ENCODE peak calls at places on chromosomes 2 and 18, in seven cellular contexts. X is astrocyte, G is AG10803, N is GM23338, C is pancreas, B is natural killer cell, A is fibroblast of the aortic adventitia. K is an unnamed sample.

GRCh38 chr2:218396688-218397501 is 2.8 kb upstream of the CTDSP1 start:
- DNase-seq in B (peak; percentile 71), G (peak; percentile 79), N (peak; percentile 47), X (peak; percentile 53), C (peak; percentile 86), A (peak; percentile 44), K (no peak)

GRCh38 chr2:12069139-12069538 is 322.7 kb downstream of the LPIN1 start:
- DNase-seq in A (no peak), N (no peak), C (no peak), B (no peak), G (no peak), X (no peak), K (no peak)

GRCh38 chr2:42929985-42930581 is 137.7 kb upstream of the HAAO start:
- DNase-seq in B (no peak), C (no peak), X (peak; percentile 82), G (peak; percentile 90), N (peak; percentile 19), A (peak; percentile 94), K (no peak)

GRCh38 chr2:8027387-8027786 is 654.5 kb upstream of the ID2 start:
- DNase-seq in B (no peak), G (no peak), A (no peak), C (no peak), N (no peak), X (no peak), K (no peak)

GRCh38 chr2:233443511-233444183 is 89.4 kb downstream of the DGKD start:
- DNase-seq in X (peak; percentile 52), B (peak; percentile 73), G (peak; percentile 77), A (peak; percentile 89), C (peak; percentile 66), N (peak; percentile 88), K (peak; percentile 76)

GRCh38 chr2:236971919-236972381 is 113.7 kb upstream of the COPS8 start:
- DNase-seq in N (no peak), G (no peak), X (no peak), A (no peak), C (no peak), B (no peak), K (no peak)

GRCh38 chr2:181790716-181791649 is 100.5 kb upstream of the ITPRID2 start:
- DNase-seq in B (no peak), A (peak; percentile 95), C (no peak), G (peak; percentile 86), X (peak; percentile 99), N (no peak), K (no peak)

GRCh38 chr2:189152476-189152875 is 27.1 kb downstream of the COL5A2 start:
- DNase-seq in A (peak; percentile 73), N (no peak), B (no peak), G (peak; percentile 33), X (no peak), C (no peak), K (no peak)

GRCh38 chr2:164972216-164972615 is 16.9 kb upstream of the SLC38A11 start:
- DNase-seq in G (no peak), A (no peak), C (no peak), N (no peak), B (no peak), X (no peak), K (no peak)

GRCh38 chr2:239084007-239084406 is 236.1 kb downstream of the TWIST2 start:
- DNase-seq in N (no peak), C (no peak), X (no peak), B (no peak), A (no peak), G (no peak), K (no peak)

GRCh38 chr18:78576967-78577366 is 402.7 kb upstream of the SALL3 start:
- DNase-seq in X (no peak), C (no peak), B (no peak), G (no peak), A (no peak), N (no peak), K (no peak)

GRCh38 chr2:120934221-120934639 is 198.6 kb downstream of the GLI2 start:
- DNase-seq in A (peak; percentile 48), N (no peak), B (no peak), G (no peak), X (no peak), C (no peak), K (no peak)

GRCh38 chr2:191927991-191928390 is 81.1 kb upstream of the CAVIN2 start:
- DNase-seq in X (peak; percentile 84), A (no peak), N (no peak), G (peak; percentile 79), C (no peak), B (no peak), K (no peak)

GRCh38 chr2:192196451-192197194 is 1.9 kb upstream of the TMEFF2 start:
- DNase-seq in X (no peak), B (no peak), G (no peak), A (no peak), N (peak; percentile 4), C (no peak), K (no peak)

GRCh38 chr2:231680284-231680991 is 27.9 kb upstream of the PTMA start:
- DNase-seq in G (no peak), A (no peak), N (peak; percentile 91), X (no peak), B (no peak), C (peak; percentile 54), K (peak; percentile 79)

GRCh38 chr18:12860530-12860929 is 23.5 kb downstream of the PTPN2 start:
- DNase-seq in G (no peak), X (no peak), A (no peak), C (no peak), N (no peak), B (no peak), K (no peak)

GRCh38 chr18:12637393-12637792 is 20.5 kb downstream of the SPIRE1 start:
- DNase-seq in C (no peak), G (peak; percentile 36), A (no peak), N (no peak), X (no peak), B (no peak), K (no peak)

GRCh38 chr2:150296795-150297546 is 190.5 kb downstream of the RND3 start:
- DNase-seq in C (no peak), A (peak; percentile 56), G (peak; percentile 60), X (peak; percentile 31), B (no peak), N (no peak), K (no peak)

GRCh38 chr2:9247786-9248185 is 41.2 kb downstream of the ASAP2 start:
- DNase-seq in C (peak; percentile 68), X (no peak), N (no peak), G (no peak), A (peak; percentile 39), B (no peak), K (no peak)

GRCh38 chr2:217849576-217849975 is 153.2 kb downstream of the TNS1 start:
- DNase-seq in C (no peak), A (no peak), N (no peak), G (no peak), B (no peak), X (no peak), K (no peak)

GRCh38 chr18:13660510-13660909 is 65.8 kb downstream of the FAM210A start:
- DNase-seq in N (no peak), B (no peak), G (peak; percentile 39), A (peak; percentile 80), C (no peak), X (no peak), K (no peak)

GRCh38 chr2:101341901-101342624 is 33.6 kb upstream of the RNF149 start:
- DNase-seq in N (peak; percentile 95), X (peak; percentile 27), A (peak; percentile 82), B (peak; percentile 66), C (peak; percentile 65), G (peak; percentile 63), K (peak; percentile 84)

GRCh38 chr2:210094787-210095186 is 76.4 kb downstream of the KANSL1L start:
- DNase-seq in N (no peak), X (no peak), G (no peak), C (no peak), B (no peak), A (no peak), K (no peak)

DNA sequence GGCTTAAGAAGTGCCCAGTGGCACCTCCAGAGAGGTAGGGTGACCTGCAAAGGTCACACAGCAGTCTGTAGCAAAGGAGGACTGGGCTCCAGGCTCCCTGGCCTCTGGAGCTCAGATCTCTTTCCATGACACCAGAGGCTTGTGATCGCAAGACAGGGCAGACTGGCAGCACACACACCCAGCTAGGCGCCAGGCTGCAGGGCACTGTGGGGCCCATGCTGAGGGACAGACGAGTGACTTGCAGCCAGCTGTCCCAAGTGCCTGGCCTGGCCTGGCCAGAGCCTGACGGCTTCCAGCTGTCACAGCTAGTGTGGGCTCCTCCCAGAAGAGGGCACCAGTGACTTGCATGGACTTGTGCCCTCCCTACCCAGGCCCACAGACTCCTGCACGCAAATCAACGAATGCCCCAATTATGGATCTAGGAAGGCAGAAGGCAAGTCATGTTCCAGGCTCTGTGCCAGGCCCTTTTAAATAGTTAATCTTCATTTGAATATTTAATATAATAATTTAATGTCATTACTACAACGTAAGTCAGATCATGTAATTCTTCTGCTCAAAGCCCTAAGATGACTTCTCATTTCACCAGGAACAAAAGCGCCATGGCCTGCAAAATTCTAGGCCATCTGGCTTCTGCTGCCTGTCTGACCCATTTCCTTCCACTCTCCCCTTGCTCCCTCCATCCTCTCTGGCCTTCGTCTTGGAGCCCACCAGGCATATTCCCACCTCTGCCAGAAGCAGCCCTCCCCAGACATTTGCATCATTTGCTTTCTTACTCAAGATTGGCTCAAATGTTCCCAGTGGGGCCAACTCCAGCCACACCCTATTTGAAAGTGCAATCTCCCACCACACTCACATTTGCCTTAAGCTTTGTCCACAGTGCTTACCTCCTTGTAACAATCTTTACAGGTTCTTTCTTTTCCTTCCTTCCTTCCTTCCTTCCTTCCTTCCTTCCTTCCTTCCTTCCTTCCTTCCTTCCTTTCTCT is 3.7 kb upstream of the SPEG start:
- DNase-seq in G (peak; percentile 48), A (peak; percentile 49), C (no peak), B (no peak), N (peak; percentile 29), X (peak; percentile 41), K (no peak)
- TF ChIP-seq CTCF in G (peak; percentile 46), A (no peak), C (no peak), B (no peak), N (no peak), X (no peak), K (peak; percentile 13)

GRCh38 chr18:57075716-57076400 is 71.0 kb upstream of the BOD1L2 start:
- DNase-seq in A (no peak), X (no peak), N (peak; percentile 35), G (no peak), C (no peak), B (no peak), K (no peak)
- TF ChIP-seq CTCF in A (no peak), X (no peak), N (no peak), G (no peak), C (no peak), B (no peak), K (no peak)

DNA sequence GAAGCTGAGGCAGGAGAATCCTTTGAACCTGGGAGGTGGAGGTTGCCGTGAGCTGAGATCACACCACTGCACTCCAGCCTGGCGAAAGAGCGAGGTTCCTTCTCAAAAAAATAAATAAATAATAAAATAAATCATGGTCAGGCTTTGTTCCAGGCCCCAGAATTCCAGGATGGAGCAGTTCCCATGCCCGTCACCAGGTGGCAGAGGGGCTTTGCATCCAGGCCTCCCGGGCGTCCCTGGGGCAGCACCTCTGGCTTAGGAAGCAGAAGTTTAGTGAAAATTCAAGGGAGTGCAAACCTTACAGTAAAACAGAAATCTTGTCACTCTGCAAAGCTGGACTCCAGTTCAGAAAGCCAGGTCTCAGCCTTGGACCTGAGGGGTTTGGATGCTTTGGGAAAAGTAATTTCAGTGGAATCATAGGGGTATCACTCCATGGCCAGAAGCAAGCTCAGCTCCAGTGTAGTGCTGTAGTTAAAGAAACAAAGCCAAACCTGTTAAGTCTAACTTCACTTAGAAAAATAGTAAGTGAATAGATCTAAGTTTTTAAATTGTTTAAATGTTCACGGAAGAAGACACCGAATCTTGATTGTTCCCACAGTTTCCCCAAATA is 512.7 kb downstream of the CMPK2 start:
- DNase-seq in G (peak; percentile 44), X (peak; percentile 44), N (peak; percentile 81), C (peak; percentile 25), B (no peak), A (peak; percentile 2), K (no peak)
- TF ChIP-seq CTCF in G (peak; percentile 79), X (peak; percentile 62), N (peak; percentile 77), C (peak; percentile 56), B (no peak), A (peak; percentile 45), K (peak; percentile 77)

GRCh38 chr2:201680743-201681142 is 17.7 kb downstream of the MPP4 start:
- DNase-seq in X (no peak), G (no peak), B (no peak), A (no peak), N (peak; percentile 85), C (no peak), K (no peak)
- TF ChIP-seq CTCF in X (peak; percentile 32), G (peak; percentile 34), B (no peak), A (peak; percentile 25), N (peak; percentile 86), C (no peak), K (peak; percentile 62)